ENCODE peak calls at places on chromosomes 3 and 15, in eight cellular contexts. F is activated T-cell treated with anti-CD3 and anti-CD28 coated beads, Interleukin-2, amount 50 U/mL, for 72 hours; V is lung; Q is right cardiac atrium; Y is Panc1; E is aorta; C is heart left ventricle; P is IMR-90. A is an unnamed sample.

GRCh38 chr15:67148196-67148701 is 82.8 kb downstream of the SMAD3 start:
- ATAC-seq in F (no peak), V (peak), Q (no peak), Y (peak), E (no peak), C (no peak), P (no peak), A (peak)

GRCh38 chr3:5239602-5240001 is 52.1 kb downstream of the EDEM1 start:
- ATAC-seq in F (no peak), V (no peak), Q (no peak), Y (no peak), E (no peak), C (no peak), P (no peak), A (no peak)

GRCh38 chr3:107143206-107143605 is 234.0 kb upstream of the CCDC54 start:
- ATAC-seq in F (no peak), V (no peak), Q (no peak), Y (no peak), E (no peak), C (no peak), P (no peak), A (no peak)

GRCh38 chr3:149382518-149382917 is 5.1 kb upstream of the TM4SF1 start:
- ATAC-seq in F (no peak), V (no peak), Q (no peak), Y (no peak), E (no peak), C (no peak), P (no peak), A (peak)

GRCh38 chr15:75573643-75574384 is 5.3 kb downstream of the PTPN9 start:
- ATAC-seq in F (peak), V (no peak), Q (no peak), Y (no peak), E (no peak), C (no peak), P (no peak), A (no peak)

GRCh38 chr15:82810863-82811421 is 1.5 kb downstream of the WHAMM start:
- ATAC-seq in F (no peak), V (no peak), Q (no peak), Y (no peak), E (no peak), C (no peak), P (no peak), A (no peak)

GRCh38 chr3:177106594-177106993 is 90.7 kb downstream of the TBL1XR1 start:
- ATAC-seq in F (no peak), V (no peak), Q (no peak), Y (peak), E (no peak), C (no peak), P (no peak), A (no peak)

GRCh38 chr3:111761309-111761795 is 97.7 kb upstream of the PHLDB2 start:
- ATAC-seq in F (peak), V (peak), Q (no peak), Y (no peak), E (peak), C (peak), P (peak), A (peak)

GRCh38 chr15:67077641-67078215 is 12.3 kb downstream of the SMAD3 start:
- ATAC-seq in F (no peak), V (peak), Q (peak), Y (peak), E (no peak), C (no peak), P (no peak), A (peak)

GRCh38 chr3:54223063-54223462 is 100.7 kb downstream of the CACNA2D3 start:
- ATAC-seq in F (no peak), V (no peak), Q (no peak), Y (no peak), E (no peak), C (no peak), P (no peak), A (peak)

GRCh38 chr15:101169457-101170071 is 82.3 kb downstream of the CHSY1 start:
- ATAC-seq in F (no peak), V (no peak), Q (no peak), Y (no peak), E (no peak), C (no peak), P (no peak), A (no peak)

GRCh38 chr3:194671511-194671899 is 486 bp downstream of the LSG1 start:
- ATAC-seq in F (no peak), V (peak), Q (peak), Y (peak), E (no peak), C (no peak), P (peak), A (peak)

GRCh38 chr3:4645468-4645867 is 152.3 kb downstream of the ITPR1 start:
- ATAC-seq in F (peak), V (no peak), Q (no peak), Y (no peak), E (no peak), C (no peak), P (no peak), A (no peak)

GRCh38 chr3:130395916-130396315 is 50.4 kb downstream of the COL6A5 start:
- ATAC-seq in F (no peak), V (no peak), Q (no peak), Y (no peak), E (no peak), C (no peak), P (no peak), A (peak)

GRCh38 chr3:122519693-122520092 is 5.0 kb upstream of the KPNA1 start:
- ATAC-seq in F (no peak), V (no peak), Q (no peak), Y (no peak), E (no peak), C (no peak), P (no peak), A (peak)

GRCh38 chr3:52047295-52047960 is 8.9 kb downstream of the DUSP7 start:
- ATAC-seq in F (no peak), V (peak), Q (peak), Y (peak), E (peak), C (peak), P (no peak), A (peak)

GRCh38 chr15:77497108-77497737 is 76.5 kb downstream of the HMG20A start:
- ATAC-seq in F (no peak), V (peak), Q (peak), Y (peak), E (peak), C (peak), P (peak), A (peak)

GRCh38 chr3:46693038-46693896 is at the start of gene ALS2CL:
- ATAC-seq in F (peak), V (peak), Q (peak), Y (peak), E (peak), C (peak), P (peak), A (peak)

GRCh38 chr3:151434151-151434890 is 26.5 kb downstream of the IGSF10 start:
- ATAC-seq in F (no peak), V (peak), Q (no peak), Y (no peak), E (no peak), C (no peak), P (peak), A (peak)

GRCh38 chr3:195209083-195209835 is 61.7 kb downstream of the XXYLT1 start:
- ATAC-seq in F (no peak), V (no peak), Q (peak), Y (peak), E (peak), C (peak), P (peak), A (peak)